ENCODE peak calls at places on chromosome 1, in eight cellular contexts. W, S, E, I, R, J, N and V are unnamed samples.
A peak's percentile ranks its signal among the peaks of the same experiment; 100 is the strongest.

GRCh38 chr1:220894025-220894923 is 15.0 kb downstream of the HLX start:
- DNase-seq in W (no peak), S (no peak), E (no peak), I (no peak), R (no peak), J (no peak), N (peak; percentile 55), V (no peak)

GRCh38 chr1:43396059-43396458 is 6.4 kb downstream of the SZT2 start:
- DNase-seq in W (no peak), S (no peak), E (no peak), I (no peak), R (no peak), J (no peak), N (no peak), V (no peak)

GRCh38 chr1:110787328-110788071 is 85.4 kb upstream of the CD53 start:
- DNase-seq in W (no peak), S (no peak), E (no peak), I (no peak), R (no peak), J (no peak), N (no peak), V (peak; percentile 45)

GRCh38 chr1:145885738-145886287 is at the start of gene ANKRD35:
- DNase-seq in W (peak; percentile 98), S (peak; percentile 89), E (peak; percentile 86), I (peak; percentile 64), R (peak; percentile 79), J (peak; percentile 89), N (peak; percentile 88), V (peak; percentile 77)

GRCh38 chr1:87221008-87221407 is 107.7 kb upstream of the LMO4 start:
- DNase-seq in W (no peak), S (no peak), E (no peak), I (peak; percentile 85), R (no peak), J (no peak), N (no peak), V (no peak)

GRCh38 chr1:85607126-85607912 is 26.8 kb downstream of the CCN1 start:
- DNase-seq in W (peak; percentile 82), S (no peak), E (no peak), I (peak; percentile 98), R (no peak), J (no peak), N (peak; percentile 30), V (no peak)

GRCh38 chr1:43349594-43350306 is 9.0 kb upstream of the CDC20 start:
- DNase-seq in W (no peak), S (no peak), E (no peak), I (peak; percentile 30), R (no peak), J (no peak), N (peak; percentile 78), V (no peak)

GRCh38 chr1:175072131-175072941 is 4.7 kb downstream of the TNN start:
- DNase-seq in W (no peak), S (peak; percentile 40), E (no peak), I (peak; percentile 35), R (peak; percentile 58), J (peak; percentile 37), N (peak; percentile 9), V (no peak)

GRCh38 chr1:192545781-192546521 is 29.6 kb upstream of the RGS1 start:
- DNase-seq in W (peak; percentile 12), S (no peak), E (no peak), I (no peak), R (no peak), J (no peak), N (no peak), V (no peak)
- TF ChIP-seq CTCF in W (no peak), S (no peak), E (no peak), I (no peak), R (no peak), J (peak; percentile 4), N (peak; percentile 29), V (no peak)

GRCh38 chr1:180169641-180170155 is 15.0 kb downstream of the QSOX1 start:
- DNase-seq in W (no peak), S (no peak), E (no peak), I (no peak), R (no peak), J (no peak), N (no peak), V (no peak)
- H3K4me1 ChIP-seq in W (peaks cover 19% of the 10 kb centered on the region), S (peaks cover 72% of the 10 kb centered on the region), E (peaks cover 41% of the 10 kb centered on the region), I (peaks cover 32% of the 10 kb centered on the region), R (no peaks in the 10 kb centered on the region), J (peaks cover 54% of the 10 kb centered on the region), N (peaks cover 16% of the 10 kb centered on the region), V (no peaks in the 10 kb centered on the region)

GRCh38 chr1:4562321-4562720 is 92.1 kb upstream of the AJAP1 start:
- DNase-seq in W (no peak), S (no peak), E (no peak), I (no peak), R (no peak), J (no peak), N (no peak), V (no peak)
- H3K9me3 ChIP-seq in W (no peaks in the 10 kb centered on the region), S (no peaks in the 10 kb centered on the region), E (no peaks in the 10 kb centered on the region), I (peaks cover 5% of the 10 kb centered on the region), R (no peaks in the 10 kb centered on the region), J (no peaks in the 10 kb centered on the region), N (no peaks in the 10 kb centered on the region), V (no peaks in the 10 kb centered on the region)

DNA sequence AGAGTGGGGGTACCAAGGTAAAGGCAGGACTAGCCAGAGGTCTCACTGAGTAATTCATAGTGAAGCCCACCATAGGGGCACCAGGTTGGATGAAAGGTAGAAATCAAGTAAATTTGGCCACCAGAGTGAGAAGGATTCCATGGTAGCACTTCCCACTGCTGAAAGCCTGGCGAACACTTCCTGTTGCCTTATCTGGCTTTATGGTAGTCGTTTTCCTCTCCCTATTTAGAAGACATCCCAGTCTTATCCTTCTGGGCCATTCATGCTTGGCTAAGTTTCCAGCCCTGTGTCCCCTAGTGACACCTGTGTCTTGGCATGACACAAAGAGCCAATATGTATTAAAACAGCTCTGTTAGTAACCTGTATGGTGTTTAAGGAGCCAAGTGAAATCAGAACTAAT is 74.3 kb upstream of the SIPA1L2 start:
- DNase-seq in W (no peak), S (no peak), E (no peak), I (no peak), R (no peak), J (no peak), N (no peak), V (no peak)
- TF ChIP-seq CTCF in W (no peak), S (no peak), E (no peak), I (no peak), R (no peak), J (no peak), N (no peak), V (no peak)

DNA sequence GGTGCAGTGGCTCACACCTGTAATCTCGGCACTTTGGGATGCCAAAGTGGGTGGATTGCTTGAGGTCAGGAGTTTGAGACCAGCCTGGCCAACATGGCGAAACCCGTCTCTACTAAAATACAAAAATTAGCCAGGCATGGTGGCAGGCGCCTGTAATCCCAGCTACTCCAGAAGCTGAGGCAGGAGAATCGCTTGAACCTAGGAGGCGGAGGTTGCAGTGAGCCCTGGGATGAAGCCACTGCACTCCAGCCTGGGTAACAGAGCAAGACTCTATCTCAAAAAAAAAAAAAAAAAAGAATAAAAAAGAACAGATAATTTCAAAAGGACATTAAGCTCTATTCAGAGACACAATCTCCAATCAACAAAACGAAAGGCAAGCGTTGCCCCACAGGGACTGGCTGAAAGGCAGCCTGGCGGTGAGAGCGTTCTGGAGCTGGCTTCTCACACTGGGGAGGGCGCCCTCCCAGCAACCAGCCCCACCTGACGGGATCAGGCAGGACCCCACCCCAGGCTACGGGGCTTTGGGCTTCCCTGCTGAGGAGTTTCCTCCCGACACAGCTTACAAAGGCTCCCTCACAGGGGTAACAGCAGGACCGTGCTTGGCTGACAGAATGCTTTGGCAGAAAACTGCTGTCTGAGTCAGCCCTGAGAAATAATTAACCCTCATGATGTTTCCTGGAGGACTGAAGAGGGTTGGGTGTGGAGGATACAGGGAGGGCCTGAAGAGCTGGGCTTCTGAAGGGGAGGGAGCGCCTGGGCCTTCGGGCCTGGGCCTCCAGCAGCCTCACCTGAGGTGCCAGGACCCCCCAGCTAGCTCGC is 31.1 kb upstream of the SRP9 start:
- DNase-seq in W (peak; percentile 88), S (peak; percentile 69), E (peak; percentile 77), I (peak; percentile 82), R (peak; percentile 80), J (peak; percentile 60), N (no peak), V (no peak)
- H3K4me1 ChIP-seq in W (peaks cover 28% of the 10 kb centered on the region), S (peaks cover 46% of the 10 kb centered on the region), E (peaks cover 17% of the 10 kb centered on the region), I (peaks cover 8% of the 10 kb centered on the region), R (peaks cover 4% of the 10 kb centered on the region), J (peaks cover 23% of the 10 kb centered on the region), N (no peaks in the 10 kb centered on the region), V (no peaks in the 10 kb centered on the region)